ENCODE peak calls at places on chromosome 10, in four cellular contexts. S, D, C and F are unnamed samples.

GRCh38 chr10:118277871-118278270 is 64.3 kb downstream of the FAM204A start:
- DNase-seq in S (no peak), D (no peak), C (no peak), F (no peak)

GRCh38 chr10:13787015-13787421 is 200.3 kb downstream of the PRPF18 start:
- DNase-seq in S (no peak), D (peak; percentile 73), C (no peak), F (no peak)

GRCh38 chr10:118971187-118971586 is 58.3 kb upstream of the NANOS1 start:
- DNase-seq in S (no peak), D (no peak), C (no peak), F (no peak)

GRCh38 chr10:47034511-47035051 is 123.4 kb downstream of the PTPN20 start:
- DNase-seq in S (no peak), D (no peak), C (no peak), F (peak; percentile 90)

GRCh38 chr10:73798087-73798486 is 12.7 kb downstream of the ZSWIM8 start:
- DNase-seq in S (no peak), D (no peak), C (no peak), F (no peak)

GRCh38 chr10:100374137-100374655 is 27.2 kb downstream of the SCD start:
- DNase-seq in S (peak; percentile 92), D (no peak), C (no peak), F (peak; percentile 54)

GRCh38 chr10:110577056-110577455 is 9.6 kb downstream of the SMC3 start:
- DNase-seq in S (no peak), D (no peak), C (no peak), F (no peak)

GRCh38 chr10:78179886-78180285 is 146.2 kb downstream of the RPS24 start:
- DNase-seq in S (no peak), D (no peak), C (no peak), F (no peak)

GRCh38 chr10:99328579-99329237 is 448 bp upstream of the CNNM1 start:
- DNase-seq in S (no peak), D (no peak), C (no peak), F (no peak)

GRCh38 chr10:62396864-62397263 is 22.7 kb downstream of the ZNF365 start:
- DNase-seq in S (no peak), D (no peak), C (no peak), F (no peak)
- TF ChIP-seq RFX5 in S (no peak), D (no peak), C (no peak), F (no peak)

DNA sequence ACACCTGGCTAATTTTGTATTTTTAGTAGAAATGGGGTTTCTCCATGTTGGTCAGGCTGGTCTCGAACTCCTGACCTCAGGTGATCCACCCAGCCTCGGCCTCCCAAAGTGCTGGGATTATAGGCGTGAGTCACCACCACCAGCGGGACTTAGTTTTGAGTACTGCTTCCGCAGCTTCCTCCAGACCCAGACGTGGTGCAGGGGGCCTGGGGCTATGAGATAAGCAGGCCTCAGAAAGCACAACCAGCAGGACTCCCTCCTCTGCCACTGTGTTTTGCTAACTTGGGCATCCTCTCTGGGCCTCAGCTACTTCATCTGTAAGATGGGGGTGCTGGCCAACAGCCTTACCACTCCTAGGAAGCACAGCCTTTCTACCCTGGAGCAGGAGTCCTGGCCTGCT is 37.8 kb downstream of the GOLGA7B start:
- DNase-seq in S (no peak), D (no peak), C (peak; percentile 68), F (peak; percentile 46)
- TF ChIP-seq ZBTB33 in S (no peak), D (no peak), C (no peak), F (no peak)

GRCh38 chr10:81251457-81252115 is 623.4 kb upstream of the NRG3 start:
- DNase-seq in S (no peak), D (no peak), C (no peak), F (no peak)
- TF ChIP-seq RFX5 in S (no peak), D (no peak), C (no peak), F (no peak)

DNA sequence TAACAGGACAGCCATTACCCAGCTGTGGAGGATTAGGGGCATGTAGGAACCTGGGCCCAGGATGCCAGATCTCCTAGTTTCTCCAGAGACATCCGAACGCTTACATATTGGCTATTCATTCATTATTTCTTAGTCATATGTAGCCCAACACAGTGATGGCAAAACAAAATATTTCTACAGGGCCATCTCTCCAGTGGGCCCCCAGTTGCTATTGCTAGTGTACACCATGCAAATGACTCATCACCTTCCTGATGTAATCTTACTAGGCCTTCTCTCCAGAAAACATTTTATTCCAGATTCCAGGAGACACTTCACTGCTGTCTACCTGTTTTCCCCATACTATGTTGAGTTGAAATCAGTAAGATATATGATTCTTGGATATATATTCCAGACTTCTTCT is 201.7 kb downstream of the PLXDC2 start:
- DNase-seq in S (no peak), D (no peak), C (no peak), F (no peak)
- TF ChIP-seq ZBTB33 in S (no peak), D (no peak), C (no peak), F (no peak)

GRCh38 chr10:18005781-18006456 is 54.2 kb downstream of the SLC39A12 start:
- DNase-seq in S (no peak), D (no peak), C (no peak), F (no peak)

GRCh38 chr10:18008989-18009388 is 57.3 kb downstream of the SLC39A12 start:
- DNase-seq in S (no peak), D (no peak), C (no peak), F (no peak)

GRCh38 chr10:18005445-18005780 is 53.7 kb downstream of the SLC39A12 start:
- DNase-seq in S (no peak), D (no peak), C (no peak), F (no peak)

DNA sequence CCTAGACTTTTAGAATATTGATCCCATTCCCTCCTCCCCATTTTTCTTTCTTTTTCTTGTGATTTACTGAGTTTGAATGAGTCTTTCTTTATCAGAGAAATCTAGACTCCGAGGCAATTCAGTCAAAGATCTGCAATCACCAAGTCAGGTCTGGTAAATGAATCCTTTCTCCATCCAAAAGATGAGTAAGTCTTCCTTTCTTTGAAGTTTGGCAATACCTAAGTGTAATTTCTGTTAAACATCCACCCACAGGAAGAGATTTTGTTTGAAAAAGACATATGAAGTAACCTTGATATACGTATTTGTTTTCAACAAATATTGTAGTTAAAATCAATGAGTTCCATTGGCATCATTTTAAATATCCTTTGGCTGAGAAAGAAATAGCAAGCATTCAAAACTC is 58.3 kb downstream of the SLC39A12 start:
- DNase-seq in S (no peak), D (no peak), C (no peak), F (no peak)
- TF ChIP-seq RFX5 in S (no peak), D (no peak), C (no peak), F (no peak)

GRCh38 chr10:36313142-36313541 is 671.0 kb upstream of the FZD8 start:
- DNase-seq in S (no peak), D (no peak), C (no peak), F (no peak)
- TF ChIP-seq ZBTB33 in S (no peak), D (no peak), C (no peak), F (no peak)